ENCODE peak calls at places on chromosomes 6 and 20, in nine cellular contexts. S is AG04449; L is GM23338; K is adrenal gland; B is fibroblast of lung; U is CD8-positive, alpha-beta T cell; F is heart right ventricle; H is left ventricle myocardium inferior; G is astrocyte. Z is an unnamed sample.

GRCh38 chr20:21182832-21183563 is 57.1 kb downstream of the KIZ start:
- DNase-seq in U (no peak), B (peak), H (no peak), K (peak), S (peak), G (peak), L (no peak), F (no peak), Z (no peak)

GRCh38 chr6:3433005-3433404 is 23.8 kb downstream of the SLC22A23 start:
- DNase-seq in F (no peak), S (no peak), H (no peak), B (no peak), U (no peak), K (no peak), L (no peak), G (no peak), Z (no peak)

GRCh38 chr20:44683263-44684046 is 31.7 kb upstream of the CCN5 start:
- DNase-seq in S (no peak), F (no peak), L (peak), K (peak), G (no peak), B (no peak), U (peak), H (peak), Z (peak)

GRCh38 chr20:50787181-50787580 is 7.7 kb upstream of the BCAS4 start:
- DNase-seq in S (no peak), B (no peak), U (no peak), K (no peak), G (no peak), L (no peak), F (no peak), H (no peak), Z (no peak)

GRCh38 chr20:23403721-23404120 is 17.6 kb downstream of the NAPB start:
- DNase-seq in H (no peak), G (no peak), F (no peak), U (no peak), S (no peak), L (no peak), K (no peak), B (no peak), Z (no peak)

GRCh38 chr6:30816791-30817739 is 67.3 kb upstream of the DDR1 start:
- DNase-seq in K (no peak), S (no peak), F (no peak), U (no peak), G (no peak), H (no peak), B (no peak), L (no peak), Z (peak)

GRCh38 chr6:101706576-101706975 is 313.1 kb downstream of the GRIK2 start:
- DNase-seq in F (no peak), K (no peak), H (no peak), B (no peak), S (no peak), U (no peak), G (no peak), L (no peak), Z (no peak)

GRCh38 chr20:40251284-40251932 is 437.6 kb downstream of the MAFB start:
- DNase-seq in K (peak), F (no peak), H (no peak), S (no peak), U (no peak), L (peak), G (no peak), B (no peak), Z (peak)

GRCh38 chr6:36793913-36794703 is 45.1 kb downstream of the CPNE5 start:
- DNase-seq in U (no peak), G (no peak), K (no peak), S (no peak), L (peak), B (peak), H (no peak), F (no peak), Z (no peak)

GRCh38 chr6:21634582-21634981 is 41.0 kb downstream of the SOX4 start:
- DNase-seq in K (no peak), U (no peak), G (peak), S (peak), L (no peak), H (no peak), F (no peak), B (peak), Z (no peak)

GRCh38 chr20:45833883-45834796 is 541 bp downstream of the SNX21 start:
- DNase-seq in F (peak), U (peak), B (peak), K (peak), S (no peak), L (peak), G (peak), H (peak), Z (peak)

GRCh38 chr6:6315660-6316059 is 4.8 kb downstream of the F13A1 start:
- DNase-seq in S (no peak), F (no peak), B (peak), L (peak), G (no peak), K (peak), H (peak), U (peak), Z (peak)

GRCh38 chr6:158086706-158087518 is 81.2 kb downstream of the SERAC1 start:
- DNase-seq in L (no peak), H (peak), F (peak), B (no peak), U (no peak), S (no peak), G (no peak), K (peak), Z (no peak)

GRCh38 chr20:19381947-19382346 is 169.5 kb downstream of the SLC24A3 start:
- DNase-seq in F (no peak), B (no peak), H (no peak), U (no peak), G (no peak), S (no peak), L (no peak), K (no peak), Z (no peak)

GRCh38 chr6:125310994-125311649 is 9.4 kb upstream of the HDDC2 start:
- DNase-seq in B (peak), S (no peak), H (no peak), G (peak), U (no peak), L (peak), K (peak), F (no peak), Z (peak)

GRCh38 chr20:39394461-39394860 is 432.3 kb downstream of the DHX35 start:
- DNase-seq in B (no peak), H (no peak), L (no peak), K (no peak), F (no peak), U (no peak), G (no peak), S (no peak), Z (no peak)

GRCh38 chr6:169230923-169231789 is 22.5 kb downstream of the THBS2 start:
- DNase-seq in S (no peak), F (no peak), K (peak), G (no peak), H (no peak), B (no peak), L (no peak), U (no peak), Z (no peak)

GRCh38 chr6:39388526-39389371 is 66.2 kb upstream of the KCNK16 start:
- DNase-seq in B (peak), H (no peak), U (no peak), L (no peak), S (no peak), G (peak), F (no peak), K (no peak), Z (no peak)

GRCh38 chr6:77926198-77926752 is 273.4 kb downstream of the MEI4 start:
- DNase-seq in U (no peak), L (peak), K (no peak), H (no peak), B (no peak), S (no peak), F (no peak), G (no peak), Z (peak)

GRCh38 chr6:31042801-31043200 is 32.5 kb downstream of the MUC22 start:
- DNase-seq in U (peak), K (peak), S (no peak), G (peak), H (peak), B (peak), L (peak), F (peak), Z (peak)

GRCh38 chr20:59289994-59290393 is 10.4 kb upstream of the EDN3 start:
- DNase-seq in B (no peak), F (no peak), S (no peak), K (no peak), G (no peak), L (no peak), U (no peak), H (no peak), Z (no peak)

GRCh38 chr20:44532248-44532980 is 10.5 kb upstream of the SERINC3 start:
- DNase-seq in B (no peak), U (no peak), G (no peak), F (peak), K (no peak), L (no peak), S (no peak), H (peak), Z (no peak)

GRCh38 chr20:50467618-50468373 is 42.4 kb upstream of the PTPN1 start:
- DNase-seq in H (no peak), U (no peak), K (peak), G (peak), F (no peak), B (peak), S (no peak), L (peak), Z (peak)

GRCh38 chr6:155786528-155786927 is 330.9 kb upstream of the NOX3 start:
- DNase-seq in S (no peak), B (no peak), G (no peak), F (no peak), L (no peak), H (no peak), K (no peak), U (no peak), Z (no peak)

GRCh38 chr20:7085448-7085847 is 318.0 kb downstream of the BMP2 start:
- DNase-seq in G (no peak), K (no peak), L (no peak), B (peak), F (no peak), H (no peak), U (no peak), S (no peak), Z (no peak)

GRCh38 chr6:30960907-30961673 is 20.3 kb downstream of the MUCL3 start:
- DNase-seq in F (no peak), B (peak), K (no peak), S (peak), L (no peak), G (peak), H (no peak), U (no peak), Z (no peak)

GRCh38 chr20:52493177-52493711 is 301.7 kb upstream of the ZFP64 start:
- DNase-seq in G (peak), H (no peak), F (no peak), L (no peak), S (no peak), B (peak), K (peak), U (no peak), Z (no peak)

GRCh38 chr6:90294614-90294988 is 2.0 kb downstream of the BACH2 start:
- DNase-seq in L (peak), U (peak), F (no peak), H (no peak), S (no peak), B (peak), K (no peak), G (no peak), Z (peak)

GRCh38 chr6:3351105-3351676 is 92.4 kb downstream of the PSMG4 start:
- DNase-seq in L (no peak), S (no peak), G (peak), F (no peak), B (peak), K (no peak), U (no peak), H (no peak), Z (no peak)

GRCh38 chr20:2301164-2301622 is 5.4 kb downstream of the TGM3 start:
- DNase-seq in B (peak), S (no peak), K (peak), U (no peak), L (no peak), H (peak), G (peak), F (no peak), Z (peak)

GRCh38 chr6:53441035-53441493 is 92.3 kb upstream of the ELOVL5 start:
- DNase-seq in K (no peak), U (no peak), L (no peak), H (no peak), B (peak), S (no peak), G (peak), F (no peak), Z (peak)

GRCh38 chr20:53869466-53870258 is 200.7 kb downstream of the BCAS1 start:
- DNase-seq in H (no peak), B (peak), F (no peak), G (peak), S (no peak), U (peak), L (peak), K (peak), Z (peak)

GRCh38 chr6:19551611-19552010 is 285.6 kb upstream of the ID4 start:
- DNase-seq in S (no peak), G (no peak), H (no peak), K (no peak), U (no peak), L (no peak), B (peak), F (no peak), Z (no peak)

GRCh38 chr6:13729891-13730290 is 18.3 kb upstream of the RANBP9 start:
- DNase-seq in L (no peak), H (no peak), K (no peak), U (no peak), F (no peak), B (peak), S (peak), G (peak), Z (no peak)

GRCh38 chr6:13730704-13731103 is 19.1 kb upstream of the RANBP9 start:
- DNase-seq in G (no peak), K (no peak), H (no peak), B (no peak), U (no peak), F (no peak), S (no peak), L (no peak), Z (no peak)

GRCh38 chr6:13733178-13733851 is 21.7 kb upstream of the RANBP9 start:
- DNase-seq in G (peak), F (peak), K (peak), S (peak), L (no peak), H (peak), B (peak), U (no peak), Z (no peak)
- H3K4me3 ChIP-seq in G (peak), F (no peak), K (no peak), S (peak), L (no peak), H (peak), B (peak), U (no peak), Z (no peak)

GRCh38 chr20:5061209-5061608 is 58.5 kb downstream of the PCNA start:
- DNase-seq in U (no peak), F (no peak), B (peak), H (no peak), G (peak), S (no peak), L (peak), K (no peak), Z (no peak)

GRCh38 chr20:5058873-5059272 is 57.6 kb upstream of the SLC23A2 start:
- DNase-seq in F (no peak), B (no peak), H (no peak), L (no peak), G (no peak), K (no peak), S (no peak), U (no peak), Z (no peak)

DNA sequence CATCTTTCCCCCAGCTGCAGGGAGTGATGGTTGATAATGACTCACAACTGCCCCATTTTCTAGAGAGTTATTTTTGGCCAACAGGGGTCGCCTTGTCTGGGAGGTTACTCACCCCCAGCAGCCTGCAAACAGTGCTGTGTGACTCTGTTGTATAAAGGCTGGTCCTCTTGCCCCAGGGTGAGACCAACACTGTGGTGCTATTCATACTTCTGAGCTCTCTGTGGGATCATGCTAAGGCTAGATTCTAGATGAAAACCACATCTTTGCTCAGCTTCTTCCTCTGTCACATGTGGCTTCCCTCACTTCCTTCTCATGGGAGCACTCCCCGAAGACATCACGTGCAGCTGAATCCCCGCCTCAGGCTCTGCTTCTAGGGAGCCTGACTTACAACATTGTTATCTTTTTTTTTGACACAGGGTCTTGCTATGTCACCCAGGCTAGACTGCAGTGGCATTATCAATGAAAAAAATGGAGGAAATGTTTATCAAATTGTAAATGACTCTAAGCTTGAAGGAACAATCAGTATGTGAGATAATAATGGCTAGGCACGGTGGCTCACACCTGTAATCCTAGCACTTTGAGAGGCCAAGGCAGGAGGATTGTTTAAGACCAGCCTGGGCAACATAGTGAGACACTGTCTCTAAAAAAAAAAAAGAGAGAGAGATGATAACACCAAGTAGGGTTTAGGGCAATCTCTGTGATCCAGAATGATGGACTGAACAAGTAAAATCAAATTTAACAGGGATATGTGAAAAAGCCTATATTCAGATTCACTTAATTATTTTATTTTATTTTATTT is 55.7 kb upstream of the SLC23A2 start:
- DNase-seq in K (peak), B (peak), G (no peak), U (peak), H (peak), F (peak), L (peak), S (no peak), Z (peak)
- TF ChIP-seq CTCF in K (peak), B (peak), G (peak), U (peak), H (peak), F (peak), L (peak), S (peak), Z (peak)

GRCh38 chr6:112252571-112253504 is 1.5 kb downstream of the LAMA4 start:
- DNase-seq in K (no peak), S (no peak), H (no peak), F (no peak), L (no peak), G (peak), U (no peak), B (peak), Z (no peak)

GRCh38 chr6:112249489-112249888 is 4.9 kb downstream of the LAMA4 start:
- DNase-seq in B (peak), H (no peak), U (no peak), G (peak), K (no peak), F (no peak), S (no peak), L (no peak), Z (no peak)

GRCh38 chr6:112253505-112253841 is 894 bp downstream of the LAMA4 start:
- DNase-seq in B (no peak), K (no peak), U (no peak), F (peak), S (no peak), H (no peak), L (no peak), G (no peak), Z (no peak)

GRCh38 chr6:112253842-112254816 is at the start of gene LAMA4:
- DNase-seq in K (peak), L (peak), G (peak), S (no peak), H (peak), F (peak), B (peak), U (no peak), Z (no peak)

DNA sequence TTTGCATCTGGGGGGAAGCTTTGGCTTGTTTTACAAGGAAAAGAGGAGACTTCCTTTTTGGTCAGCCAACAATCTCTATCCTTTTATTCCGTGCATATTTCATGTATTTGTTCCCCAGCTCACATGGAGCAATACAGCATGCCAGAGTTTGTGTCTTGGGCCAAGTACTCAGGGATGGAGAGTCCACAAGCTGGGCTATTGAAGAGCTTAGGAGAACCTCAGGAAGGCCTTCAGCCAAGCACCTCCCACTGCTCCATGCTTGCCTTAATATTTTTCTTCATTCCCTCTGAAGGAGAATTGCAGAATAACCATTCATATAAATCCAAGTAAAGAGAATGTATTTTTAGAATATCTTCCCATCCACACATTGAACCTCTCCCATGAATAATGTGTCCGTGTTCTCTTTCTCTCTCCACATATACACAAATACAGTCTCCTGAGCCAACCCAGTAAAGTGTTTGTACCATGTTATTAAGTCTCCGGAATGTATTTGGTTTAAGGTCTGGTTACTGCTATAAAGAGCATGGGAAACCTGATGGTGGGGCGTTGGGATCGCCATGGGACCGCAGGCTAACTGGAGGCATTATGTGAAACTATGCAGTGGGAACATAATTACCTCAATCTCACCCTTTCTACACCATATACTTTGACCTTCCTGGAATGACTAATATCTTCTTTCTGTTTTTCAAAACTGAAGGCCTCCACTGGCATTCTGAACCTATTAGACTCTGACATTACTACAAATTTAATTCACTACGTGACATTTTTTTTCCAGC is 3.0 kb downstream of the LAMA4 start:
- DNase-seq in L (no peak), H (peak), K (no peak), F (peak), U (no peak), S (peak), B (peak), G (peak), Z (no peak)
- H3K4me3 ChIP-seq in L (no peak), H (peak), K (no peak), F (peak), U (no peak), S (no peak), B (peak), G (peak), Z (no peak)

GRCh38 chr6:130697661-130698535 is 129.3 kb upstream of the SMLR1 start:
- DNase-seq in L (peak), G (peak), F (no peak), S (no peak), U (peak), H (no peak), B (peak), K (peak), Z (peak)
- TF ChIP-seq CTCF in L (peak), G (peak), F (peak), S (peak), U (peak), H (peak), B (peak), K (peak), Z (peak)

GRCh38 chr6:108114861-108115597 is 40.5 kb upstream of the OSTM1 start:
- DNase-seq in B (peak), L (peak), S (no peak), U (no peak), K (peak), F (peak), H (peak), G (peak), Z (no peak)
- H3K4me3 ChIP-seq in B (peak), L (peak), S (peak), U (no peak), K (no peak), F (peak), H (peak), G (peak), Z (no peak)

GRCh38 chr6:137776786-137777185 is 90.3 kb upstream of the TNFAIP3 start:
- DNase-seq in H (no peak), B (no peak), F (no peak), K (no peak), G (no peak), S (no peak), U (no peak), L (no peak), Z (no peak)
- TF ChIP-seq CTCF in H (no peak), B (peak), F (no peak), K (no peak), G (no peak), S (no peak), U (no peak), L (no peak), Z (no peak)

GRCh38 chr6:33806795-33807194 is 3.0 kb upstream of the MLN start:
- DNase-seq in U (no peak), F (no peak), L (no peak), H (no peak), S (no peak), K (no peak), G (no peak), B (no peak), Z (no peak)
- H3K4me3 ChIP-seq in U (no peak), F (no peak), L (no peak), H (no peak), S (no peak), K (no peak), G (no peak), B (no peak), Z (no peak)